ENCODE peak calls at places on chromosomes 3 and 15, in eight cellular contexts. I, N, K, O, A, L, T and Z are unnamed samples.

GRCh38 chr3:73827204-73827603 is 202.5 kb upstream of the PDZRN3 start:
- DNase-seq in I (no peak), N (no peak), K (no peak), O (no peak), A (no peak), L (no peak), T (no peak), Z (no peak)

GRCh38 chr15:99109555-99110021 is 4.7 kb downstream of the SYNM start:
- DNase-seq in I (peak; percentile 46), N (no peak), K (no peak), O (no peak), A (peak; percentile 55), L (peak; percentile 48), T (no peak), Z (no peak)

GRCh38 chr3:29282431-29283296 is 1.8 kb downstream of the RBMS3 start:
- DNase-seq in I (no peak), N (no peak), K (no peak), O (no peak), A (peak; percentile 34), L (no peak), T (no peak), Z (no peak)

GRCh38 chr3:104763007-104763406 is 603.7 kb upstream of the ALCAM start:
- DNase-seq in I (no peak), N (peak; percentile 5), K (peak; percentile 14), O (no peak), A (no peak), L (no peak), T (no peak), Z (no peak)

GRCh38 chr3:143628971-143629370 is 219.3 kb downstream of the SLC9A9 start:
- DNase-seq in I (no peak), N (no peak), K (no peak), O (no peak), A (no peak), L (no peak), T (no peak), Z (no peak)

GRCh38 chr3:130414457-130414856 is 69.0 kb downstream of the COL6A5 start:
- DNase-seq in I (no peak), N (no peak), K (no peak), O (no peak), A (no peak), L (no peak), T (no peak), Z (no peak)

GRCh38 chr15:40776537-40777141 is 6.9 kb downstream of the C15orf62 start:
- DNase-seq in I (peak; percentile 79), N (no peak), K (no peak), O (no peak), A (no peak), L (peak; percentile 86), T (no peak), Z (no peak)

GRCh38 chr3:59327324-59327939 is 277.6 kb upstream of the CFAP20DC start:
- DNase-seq in I (no peak), N (peak; percentile 61), K (peak; percentile 20), O (no peak), A (no peak), L (no peak), T (no peak), Z (no peak)

GRCh38 chr3:39067286-39067685 is 15.5 kb downstream of the WDR48 start:
- DNase-seq in I (no peak), N (no peak), K (no peak), O (no peak), A (no peak), L (no peak), T (no peak), Z (no peak)

GRCh38 chr3:32913790-32914446 is 37.5 kb upstream of the CCR4 start:
- DNase-seq in I (no peak), N (no peak), K (no peak), O (peak; percentile 80), A (no peak), L (peak; percentile 69), T (no peak), Z (peak; percentile 92)

GRCh38 chr3:42705039-42705767 is 2.6 kb upstream of the HHATL start:
- DNase-seq in I (no peak), N (no peak), K (no peak), O (peak; percentile 10), A (no peak), L (peak; percentile 51), T (no peak), Z (no peak)

GRCh38 chr15:29631076-29632070 is 190.9 kb downstream of the TJP1 start:
- DNase-seq in I (no peak), N (no peak), K (peak; percentile 8), O (no peak), A (no peak), L (peak; percentile 67), T (no peak), Z (no peak)

GRCh38 chr3:133468251-133468721 is 68.4 kb downstream of the BFSP2 start:
- DNase-seq in I (no peak), N (no peak), K (no peak), O (no peak), A (no peak), L (no peak), T (no peak), Z (no peak)

GRCh38 chr3:136171097-136171542 is 25.0 kb downstream of the MSL2 start:
- DNase-seq in I (no peak), N (no peak), K (no peak), O (no peak), A (no peak), L (no peak), T (no peak), Z (no peak)

GRCh38 chr15:100461049-100461448 is 67.7 kb downstream of the CERS3 start:
- DNase-seq in I (no peak), N (no peak), K (peak; percentile 11), O (no peak), A (no peak), L (no peak), T (no peak), Z (no peak)

GRCh38 chr15:94056314-94056713 is 175.0 kb upstream of the MCTP2 start:
- DNase-seq in I (no peak), N (no peak), K (no peak), O (no peak), A (no peak), L (no peak), T (no peak), Z (no peak)

GRCh38 chr3:14452676-14453367 is 50.4 kb downstream of the SLC6A6 start:
- DNase-seq in I (peak; percentile 84), N (no peak), K (no peak), O (peak; percentile 95), A (no peak), L (no peak), T (no peak), Z (peak; percentile 97)

DNA sequence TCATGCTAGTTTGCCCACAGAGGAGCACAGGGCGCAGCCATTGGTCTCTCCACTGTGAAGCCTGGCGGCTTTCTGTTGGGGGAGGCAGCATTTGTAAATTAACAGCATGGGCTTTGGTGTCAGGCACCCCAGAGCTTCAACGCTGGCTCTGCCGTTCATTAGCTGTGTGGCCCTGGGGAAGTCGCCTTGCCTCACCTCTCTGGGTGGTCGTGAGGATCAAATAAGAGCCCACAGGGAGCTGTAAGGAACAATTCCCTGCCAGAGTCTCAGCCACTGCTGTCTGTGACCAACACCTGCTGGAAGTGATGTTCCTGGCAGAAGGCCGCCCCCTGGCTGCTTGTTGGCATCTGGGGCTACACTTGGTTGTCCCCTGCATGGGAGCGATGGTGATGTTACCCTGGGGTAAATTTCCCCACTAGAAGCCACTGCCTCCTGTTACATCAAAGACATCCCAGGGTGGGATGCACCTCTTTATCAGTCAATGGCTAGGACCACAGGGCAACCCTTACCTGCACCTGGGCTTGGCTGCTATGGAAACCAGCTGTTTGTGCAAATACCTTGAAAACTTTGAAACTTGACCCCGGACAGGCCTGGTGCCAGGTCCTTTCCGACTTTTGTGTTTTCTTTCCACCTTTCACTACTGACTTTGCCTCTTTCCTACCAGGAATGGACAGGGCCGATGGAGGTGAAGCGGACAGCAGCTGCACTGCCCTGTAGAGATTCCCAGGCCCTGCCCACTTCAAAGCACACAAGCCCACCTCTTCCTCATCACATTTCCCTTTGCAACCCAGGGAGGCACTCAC is 36.9 kb downstream of the DNASE1L3 start:
- DNase-seq in I (peak; percentile 83), N (no peak), K (peak; percentile 77), O (peak; percentile 45), A (peak; percentile 68), L (no peak), T (peak; percentile 61), Z (no peak)
- H3K4me1 ChIP-seq in I (peaks cover 58% of the 10 kb centered on the region), N (peaks cover 13% of the 10 kb centered on the region), K (peaks cover 29% of the 10 kb centered on the region), O (peaks cover 32% of the 10 kb centered on the region), A (peaks cover 7% of the 10 kb centered on the region), L (peaks cover 21% of the 10 kb centered on the region), T (peaks cover 38% of the 10 kb centered on the region), Z (peaks cover 49% of the 10 kb centered on the region)

GRCh38 chr3:106004841-106005240 is 136.0 kb upstream of the CBLB start:
- DNase-seq in I (no peak), N (no peak), K (no peak), O (no peak), A (no peak), L (no peak), T (no peak), Z (no peak)
- H3K4me3 ChIP-seq in I (no peak overlapping the region), N (no peak overlapping the region), K (no peak overlapping the region), O (no peak overlapping the region), A (no peak overlapping the region), L (no peak overlapping the region), T (no peak overlapping the region), Z (no peak overlapping the region)

DNA sequence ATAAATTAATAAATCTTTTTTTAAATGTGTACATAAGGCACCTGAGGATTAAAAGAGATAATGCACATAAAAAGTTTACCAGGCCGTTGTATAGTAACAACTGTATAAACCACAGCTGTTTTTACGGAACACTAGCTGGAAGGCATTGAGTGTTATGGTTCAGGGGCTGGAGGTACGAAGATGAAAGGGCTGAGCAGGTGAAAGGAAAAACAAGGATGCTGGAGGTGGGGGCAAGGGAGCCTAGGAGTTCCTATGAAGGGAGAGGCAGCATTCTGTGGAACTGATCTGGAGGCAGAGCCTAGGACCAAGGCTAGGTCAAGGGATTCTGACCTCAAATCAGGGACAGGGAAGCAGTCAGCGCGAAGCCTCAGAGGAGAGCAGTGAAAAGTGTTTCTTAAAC is 8.0 kb downstream of the SEMA5B start:
- DNase-seq in I (no peak), N (no peak), K (no peak), O (no peak), A (no peak), L (no peak), T (no peak), Z (no peak)
- H3K27me3 ChIP-seq in I (peaks cover 8% of the 10 kb centered on the region), N (no peaks in the 10 kb centered on the region), K (peaks cover 4% of the 10 kb centered on the region), O (peaks cover 6% of the 10 kb centered on the region), A (no peaks in the 10 kb centered on the region), L (peaks cover 2% of the 10 kb centered on the region), T (peaks cover 10% of the 10 kb centered on the region), Z (no peaks in the 10 kb centered on the region)

GRCh38 chr15:55659481-55659880 is 71.3 kb upstream of the PYGO1 start:
- DNase-seq in I (no peak), N (no peak), K (no peak), O (no peak), A (no peak), L (no peak), T (no peak), Z (no peak)

GRCh38 chr15:55652363-55652762 is 64.2 kb upstream of the PYGO1 start:
- DNase-seq in I (no peak), N (peak; percentile 74), K (peak; percentile 27), O (no peak), A (peak; percentile 23), L (no peak), T (no peak), Z (no peak)

GRCh38 chr15:55649058-55649423 is 60.9 kb upstream of the PYGO1 start:
- DNase-seq in I (no peak), N (no peak), K (no peak), O (no peak), A (no peak), L (no peak), T (no peak), Z (no peak)

GRCh38 chr15:55652909-55653495 is 64.9 kb upstream of the PYGO1 start:
- DNase-seq in I (no peak), N (peak; percentile 47), K (peak; percentile 32), O (no peak), A (no peak), L (no peak), T (no peak), Z (no peak)

GRCh38 chr15:55654541-55654940 is 66.4 kb upstream of the PYGO1 start:
- DNase-seq in I (no peak), N (no peak), K (no peak), O (no peak), A (no peak), L (no peak), T (no peak), Z (no peak)
- H3K4me1 ChIP-seq in I (no peaks in the 10 kb centered on the region), N (peaks cover 15% of the 10 kb centered on the region), K (peaks cover 18% of the 10 kb centered on the region), O (no peaks in the 10 kb centered on the region), A (peaks cover 43% of the 10 kb centered on the region), L (no peaks in the 10 kb centered on the region), T (no peaks in the 10 kb centered on the region), Z (no peaks in the 10 kb centered on the region)